ENCODE peak calls at places on chromosomes 3 and 15, in four cellular contexts. One of them, this sample, is unnamed.

GRCh38 chr3:190338717-190339116 is 16.5 kb upstream of the CLDN1 start:
- DNase-seq in MM.1S: no peak
- DNase-seq in IMR-90: peak; percentile 56
- DNase-seq in H9: no peak
- DNase-seq in this sample: peak; percentile 93

GRCh38 chr15:63473749-63473998 is 30.7 kb upstream of the USP3 start:
- DNase-seq in MM.1S: no peak
- DNase-seq in H9: no peak
- DNase-seq in IMR-90: no peak
- DNase-seq in this sample: no peak

GRCh38 chr3:110521019-110521418 is 550.6 kb upstream of the NECTIN3 start:
- DNase-seq in H9: no peak
- DNase-seq in MM.1S: no peak
- DNase-seq in IMR-90: peak; percentile 98
- DNase-seq in this sample: peak; percentile 36

GRCh38 chr15:82689147-82689546 is 20.5 kb downstream of the AP3B2 start:
- DNase-seq in IMR-90: no peak
- DNase-seq in H9: no peak
- DNase-seq in MM.1S: no peak
- DNase-seq in this sample: no peak

GRCh38 chr15:84947947-84948830 is 33.5 kb upstream of the PDE8A start:
- DNase-seq in MM.1S: no peak
- DNase-seq in IMR-90: peak; percentile 96
- DNase-seq in H9: no peak
- DNase-seq in this sample: peak; percentile 15

GRCh38 chr3:8729479-8729878 is 4.1 kb upstream of the CAV3 start:
- DNase-seq in MM.1S: no peak
- DNase-seq in IMR-90: no peak
- DNase-seq in H9: no peak
- DNase-seq in this sample: no peak

GRCh38 chr15:74958320-74958907 is 1.8 kb upstream of the RPP25 start:
- DNase-seq in IMR-90: no peak
- DNase-seq in H9: peak; percentile 69
- DNase-seq in MM.1S: no peak
- DNase-seq in this sample: no peak

GRCh38 chr3:39960515-39961403 is 151.3 kb downstream of the MYRIP start:
- DNase-seq in H9: no peak
- DNase-seq in MM.1S: no peak
- DNase-seq in IMR-90: no peak
- DNase-seq in this sample: no peak

GRCh38 chr15:91948001-91948608 is 94.6 kb downstream of the SLCO3A1 start:
- DNase-seq in IMR-90: peak; percentile 73
- DNase-seq in MM.1S: no peak
- DNase-seq in H9: peak; percentile 67
- DNase-seq in this sample: peak; percentile 84

GRCh38 chr3:166593776-166594175 is 756.6 kb upstream of the BCHE start:
- DNase-seq in H9: no peak
- DNase-seq in IMR-90: no peak
- DNase-seq in MM.1S: no peak
- DNase-seq in this sample: no peak

GRCh38 chr3:30440147-30440604 is 166.2 kb upstream of the TGFBR2 start:
- DNase-seq in MM.1S: no peak
- DNase-seq in H9: no peak
- DNase-seq in IMR-90: no peak
- DNase-seq in this sample: no peak

GRCh38 chr3:30435950-30436349 is 170.5 kb upstream of the TGFBR2 start:
- DNase-seq in H9: no peak
- DNase-seq in IMR-90: no peak
- DNase-seq in MM.1S: peak; percentile 27
- DNase-seq in this sample: no peak

GRCh38 chr3:30438121-30438520 is 168.3 kb upstream of the TGFBR2 start:
- DNase-seq in IMR-90: no peak
- DNase-seq in H9: no peak
- DNase-seq in MM.1S: no peak
- DNase-seq in this sample: no peak

GRCh38 chr3:30439451-30440053 is 166.8 kb upstream of the TGFBR2 start:
- DNase-seq in IMR-90: no peak
- DNase-seq in MM.1S: no peak
- DNase-seq in H9: no peak
- DNase-seq in this sample: no peak

GRCh38 chr3:30437172-30437571 is 169.2 kb upstream of the TGFBR2 start:
- DNase-seq in H9: no peak
- DNase-seq in IMR-90: peak; percentile 62
- DNase-seq in MM.1S: no peak
- DNase-seq in this sample: no peak
- H2AFZ ChIP-seq in H9: no peak overlapping the region
- H2AFZ ChIP-seq in IMR-90: no peak overlapping the region
- H2AFZ ChIP-seq in MM.1S: no peak overlapping the region
- H2AFZ ChIP-seq in this sample: no peak overlapping the region

GRCh38 chr3:169923189-169923588 is 11.8 kb downstream of the SAMD7 start:
- DNase-seq in IMR-90: no peak
- DNase-seq in MM.1S: no peak
- DNase-seq in H9: no peak
- DNase-seq in this sample: no peak

GRCh38 chr3:169923831-169924230 is 12.5 kb downstream of the SAMD7 start:
- DNase-seq in MM.1S: no peak
- DNase-seq in IMR-90: no peak
- DNase-seq in H9: no peak
- DNase-seq in this sample: no peak
- H2AFZ ChIP-seq in MM.1S: no peak overlapping the region
- H2AFZ ChIP-seq in IMR-90: no peak overlapping the region
- H2AFZ ChIP-seq in H9: no peak overlapping the region
- H2AFZ ChIP-seq in this sample: no peak overlapping the region

DNA sequence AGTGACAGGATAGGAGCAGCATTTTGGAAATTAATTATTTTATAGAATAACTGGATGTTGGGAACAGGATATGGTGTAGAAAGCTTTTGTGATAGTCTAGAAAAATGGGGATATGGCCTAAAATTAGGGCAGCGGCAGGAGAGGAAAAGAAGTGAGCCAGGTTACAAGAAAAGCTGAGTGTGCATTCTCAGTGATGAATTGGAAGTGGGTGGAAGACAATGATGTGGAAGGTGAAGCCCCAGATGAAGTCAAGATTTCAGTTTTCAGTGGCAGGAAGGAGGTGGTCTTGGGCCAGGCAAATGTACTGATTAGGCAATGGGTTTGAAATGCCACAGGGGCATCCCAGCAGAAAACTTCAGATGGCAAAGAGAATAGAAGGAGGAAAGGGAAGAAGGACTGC is 33.6 kb downstream of the ACP3 start:
- DNase-seq in IMR-90: no peak
- DNase-seq in H9: no peak
- DNase-seq in MM.1S: no peak
- DNase-seq in this sample: no peak
- H2AFZ ChIP-seq in IMR-90: no peak overlapping the region
- H2AFZ ChIP-seq in H9: no peak overlapping the region
- H2AFZ ChIP-seq in MM.1S: no peak overlapping the region
- H2AFZ ChIP-seq in this sample: no peak overlapping the region

DNA sequence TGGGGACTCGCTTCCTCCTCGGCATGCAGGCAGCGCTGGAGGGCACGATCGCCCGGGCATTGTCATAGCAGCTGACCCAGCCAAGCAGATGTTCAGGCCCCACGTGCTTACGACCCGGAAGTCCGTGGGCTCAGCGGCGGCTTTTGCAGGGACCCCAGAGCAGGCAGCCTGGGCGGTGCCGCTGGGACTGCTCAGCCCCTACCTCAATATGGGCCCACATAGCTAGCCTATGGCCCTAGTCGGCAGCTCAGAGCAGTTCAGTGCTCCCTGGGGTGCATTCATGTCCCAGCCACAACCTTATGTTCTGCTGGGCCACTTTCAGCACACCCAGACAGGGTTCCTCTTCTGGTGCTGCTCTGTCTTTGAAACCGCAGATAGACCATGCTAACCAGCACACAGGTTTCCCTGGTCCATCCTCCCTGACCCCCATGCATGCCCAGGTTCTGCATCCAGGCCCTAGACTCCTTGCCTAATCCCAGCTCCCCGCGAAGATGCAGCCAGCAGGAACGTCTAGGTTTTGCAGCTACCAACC is 10.4 kb upstream of the EIF4A2 start:
- DNase-seq in IMR-90: no peak
- DNase-seq in MM.1S: peak; percentile 83
- DNase-seq in H9: peak; percentile 78
- DNase-seq in this sample: no peak
- H2AFZ ChIP-seq in IMR-90: peak overlapping the region; percentile 84
- H2AFZ ChIP-seq in MM.1S: peak overlapping the region; percentile 94
- H2AFZ ChIP-seq in H9: no peak overlapping the region
- H2AFZ ChIP-seq in this sample: peak overlapping the region; percentile 86